ENCODE peak calls at places on chromosomes 7 and 10, in nine cellular contexts. J is HCT116, E is uterus, N is transverse colon, T is Peyer's patch, M is testis, I is spleen, V is IMR-90, S is tibial nerve. C is an unnamed sample.

GRCh38 chr10:99799613-99800012 is 17.2 kb downstream of the ABCC2 start:
- DNase-seq in J (no peak), E (no peak), N (no peak), T (no peak), M (no peak), I (no peak), V (no peak), S (no peak), C (no peak)

GRCh38 chr10:23403719-23404118 is 35.2 kb upstream of the OTUD1 start:
- DNase-seq in J (no peak), E (no peak), N (no peak), T (no peak), M (no peak), I (no peak), V (no peak), S (no peak), C (no peak)

GRCh38 chr7:75962607-75963382 is 31.6 kb downstream of the TMEM120A start:
- DNase-seq in J (no peak), E (no peak), N (no peak), T (no peak), M (no peak), I (peak), V (peak), S (no peak), C (no peak)

GRCh38 chr10:120485946-120486345 is 28.9 kb downstream of the PLPP4 start:
- DNase-seq in J (no peak), E (no peak), N (no peak), T (no peak), M (no peak), I (no peak), V (no peak), S (no peak), C (no peak)

GRCh38 chr7:27590421-27590820 is 72.3 kb downstream of the HIBADH start:
- DNase-seq in J (no peak), E (no peak), N (no peak), T (no peak), M (no peak), I (no peak), V (peak), S (no peak), C (no peak)

GRCh38 chr7:143318661-143319060 is 2.8 kb downstream of the CLCN1 start:
- DNase-seq in J (no peak), E (peak), N (no peak), T (no peak), M (no peak), I (no peak), V (peak), S (no peak), C (no peak)

GRCh38 chr10:71316081-71316785 is 2.8 kb upstream of the SLC29A3 start:
- DNase-seq in J (no peak), E (no peak), N (no peak), T (no peak), M (no peak), I (no peak), V (peak), S (no peak), C (no peak)

GRCh38 chr10:49109669-49110335 is 5.5 kb downstream of the VSTM4 start:
- DNase-seq in J (no peak), E (peak), N (peak), T (peak), M (peak), I (no peak), V (peak), S (peak), C (no peak)

GRCh38 chr10:67976292-67977245 is 92.1 kb downstream of the SIRT1 start:
- DNase-seq in J (no peak), E (no peak), N (no peak), T (no peak), M (peak), I (no peak), V (peak), S (no peak), C (peak)

GRCh38 chr10:77846718-77847311 is 79.7 kb downstream of the DLG5 start:
- DNase-seq in J (peak), E (peak), N (peak), T (peak), M (peak), I (peak), V (peak), S (peak), C (peak)

GRCh38 chr7:25460426-25460825 is 232.1 kb upstream of the NPVF start:
- DNase-seq in J (no peak), E (no peak), N (no peak), T (no peak), M (peak), I (no peak), V (no peak), S (no peak), C (no peak)

GRCh38 chr7:140544278-140544896 is 65.1 kb upstream of the MKRN1 start:
- DNase-seq in J (no peak), E (no peak), N (peak), T (peak), M (no peak), I (no peak), V (no peak), S (no peak), C (no peak)

GRCh38 chr7:120742370-120742769 is 115.6 kb downstream of the TSPAN12 start:
- DNase-seq in J (no peak), E (no peak), N (no peak), T (no peak), M (no peak), I (no peak), V (no peak), S (no peak), C (no peak)

GRCh38 chr7:86963599-86964230 is 95.7 kb downstream of the ELAPOR2 start:
- DNase-seq in J (no peak), E (no peak), N (no peak), T (no peak), M (no peak), I (no peak), V (no peak), S (no peak), C (no peak)

GRCh38 chr7:40711706-40712105 is 576.9 kb downstream of the SUGCT start:
- DNase-seq in J (no peak), E (no peak), N (no peak), T (no peak), M (no peak), I (no peak), V (no peak), S (no peak), C (no peak)

GRCh38 chr7:152851881-152852417 is 92.4 kb downstream of the ACTR3B start:
- DNase-seq in J (no peak), E (no peak), N (no peak), T (no peak), M (no peak), I (no peak), V (no peak), S (no peak), C (no peak)

GRCh38 chr10:110746254-110746826 is 102.2 kb downstream of the RBM20 start:
- DNase-seq in J (peak), E (peak), N (peak), T (peak), M (peak), I (no peak), V (peak), S (no peak), C (peak)

GRCh38 chr7:16695621-16696237 is 49.7 kb downstream of the BZW2 start:
- DNase-seq in J (peak), E (no peak), N (peak), T (peak), M (peak), I (no peak), V (peak), S (no peak), C (peak)

GRCh38 chr10:5643356-5643755 is 23.0 kb downstream of the ASB13 start:
- DNase-seq in J (no peak), E (no peak), N (no peak), T (no peak), M (no peak), I (no peak), V (no peak), S (no peak), C (no peak)

GRCh38 chr10:8112230-8112915 is 57.9 kb downstream of the GATA3 start:
- DNase-seq in J (no peak), E (no peak), N (no peak), T (no peak), M (no peak), I (no peak), V (no peak), S (no peak), C (no peak)

GRCh38 chr7:142657376-142657775 is 91.9 kb upstream of the PRSS1 start:
- DNase-seq in J (no peak), E (no peak), N (no peak), T (no peak), M (no peak), I (no peak), V (no peak), S (no peak), C (no peak)

GRCh38 chr7:105298439-105298894 is 90.3 kb downstream of the SRPK2 start:
- DNase-seq in J (no peak), E (no peak), N (no peak), T (no peak), M (no peak), I (no peak), V (no peak), S (no peak), C (no peak)

GRCh38 chr7:155136619-155137243 is 66.6 kb downstream of the HTR5A start:
- DNase-seq in J (no peak), E (no peak), N (no peak), T (no peak), M (no peak), I (no peak), V (no peak), S (no peak), C (no peak)

GRCh38 chr10:132961-133898 is 2.0 kb upstream of the ZMYND11 start:
- DNase-seq in J (no peak), E (no peak), N (no peak), T (no peak), M (no peak), I (no peak), V (peak), S (no peak), C (no peak)

GRCh38 chr10:109940117-109940516 is 16.8 kb upstream of the XPNPEP1 start:
- DNase-seq in J (no peak), E (no peak), N (no peak), T (no peak), M (no peak), I (no peak), V (no peak), S (no peak), C (no peak)

GRCh38 chr10:90394306-90394705 is 463.5 kb downstream of the HTR7 start:
- DNase-seq in J (no peak), E (no peak), N (no peak), T (no peak), M (no peak), I (no peak), V (no peak), S (no peak), C (no peak)

GRCh38 chr10:75410135-75410787 is 8.7 kb upstream of the ZNF503 start:
- DNase-seq in J (no peak), E (peak), N (no peak), T (no peak), M (no peak), I (no peak), V (no peak), S (no peak), C (no peak)

GRCh38 chr10:124592101-124592500 is 130.5 kb downstream of the LHPP start:
- DNase-seq in J (no peak), E (no peak), N (no peak), T (no peak), M (no peak), I (peak), V (no peak), S (no peak), C (no peak)

GRCh38 chr7:22732556-22733126 is 5.6 kb downstream of the IL6 start:
- DNase-seq in J (peak), E (no peak), N (no peak), T (no peak), M (no peak), I (no peak), V (peak), S (no peak), C (no peak)

GRCh38 chr10:133335238-133336122 is 1.2 kb downstream of the CALY start:
- DNase-seq in J (no peak), E (peak), N (peak), T (peak), M (peak), I (peak), V (peak), S (peak), C (peak)

GRCh38 chr7:108479751-108480150 is 23.5 kb upstream of the NRCAM start:
- DNase-seq in J (no peak), E (no peak), N (no peak), T (no peak), M (no peak), I (no peak), V (no peak), S (no peak), C (no peak)
- H3K4me3 ChIP-seq in J (no peak), E (no peak), N (no peak), T (no peak), M (no peak), I (no peak), V (no peak), S (no peak), C (no peak)

GRCh38 chr7:74173491-74173865 is 678 bp upstream of the EIF4H start:
- DNase-seq in J (no peak), E (no peak), N (no peak), T (no peak), M (no peak), I (no peak), V (no peak), S (no peak), C (no peak)

GRCh38 chr7:74173074-74173473 is 1.1 kb upstream of the EIF4H start:
- DNase-seq in J (no peak), E (no peak), N (peak), T (no peak), M (no peak), I (peak), V (no peak), S (no peak), C (peak)

GRCh38 chr7:74174606-74175082 is 488 bp downstream of the EIF4H start:
- DNase-seq in J (no peak), E (peak), N (peak), T (peak), M (peak), I (no peak), V (peak), S (no peak), C (peak)

GRCh38 chr7:74175270-74175803 is 1.2 kb downstream of the EIF4H start:
- DNase-seq in J (no peak), E (no peak), N (no peak), T (no peak), M (no peak), I (no peak), V (no peak), S (no peak), C (peak)

DNA sequence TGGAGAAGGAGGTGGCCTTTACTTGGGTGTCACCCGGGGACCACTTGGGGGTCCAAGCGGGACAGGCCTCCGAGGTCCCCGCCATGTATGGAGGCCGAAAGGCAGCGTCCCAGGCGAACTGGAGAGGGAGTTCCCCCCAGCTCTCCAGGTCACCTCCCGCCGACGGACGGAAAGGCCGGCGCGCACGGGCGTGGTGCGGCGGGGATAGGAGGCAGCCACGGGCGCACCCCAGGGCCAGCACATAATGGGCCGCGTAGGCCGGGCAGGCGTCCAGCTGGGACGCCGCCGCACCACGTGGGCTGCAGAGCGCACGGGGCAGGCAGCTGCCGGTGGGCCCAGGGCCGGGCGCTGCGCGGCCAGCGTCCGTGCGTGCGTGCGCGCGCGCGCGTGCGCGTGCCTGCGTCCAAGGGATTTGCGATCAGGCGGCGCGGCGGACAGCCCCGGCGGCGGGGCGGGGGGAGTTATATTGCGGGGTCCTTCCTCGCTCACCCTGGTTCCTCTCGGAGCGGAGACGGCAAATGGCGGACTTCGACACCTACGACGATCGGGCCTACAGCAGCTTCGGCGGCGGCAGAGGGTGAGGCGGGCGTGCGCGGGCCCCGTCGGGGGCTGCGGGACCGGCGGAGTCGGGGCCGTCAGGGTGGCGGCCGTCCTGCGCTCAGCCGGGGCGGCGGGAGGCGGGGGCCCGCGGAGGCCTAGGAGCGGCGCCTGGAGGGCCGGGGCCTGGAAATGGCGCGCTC is at the start of gene EIF4H:
- DNase-seq in J (peak), E (peak), N (peak), T (peak), M (peak), I (peak), V (peak), S (peak), C (peak)
- TF ChIP-seq POLR2A in J (peak), E (peak), N (peak), T (peak), M (no peak), I (no peak), V (peak), S (peak), C (peak)

GRCh38 chr7:78879206-78879605 is 574.3 kb downstream of the MAGI2 start:
- DNase-seq in J (no peak), E (no peak), N (no peak), T (no peak), M (no peak), I (no peak), V (no peak), S (no peak), C (no peak)
- H3K4me3 ChIP-seq in J (no peak), E (no peak), N (no peak), T (no peak), M (no peak), I (no peak), V (no peak), S (no peak), C (no peak)

GRCh38 chr10:79347894-79348639 is 798 bp downstream of the PPIF start:
- DNase-seq in J (peak), E (peak), N (peak), T (peak), M (peak), I (peak), V (peak), S (peak), C (peak)

GRCh38 chr10:79348640-79348988 is 1.3 kb downstream of the PPIF start:
- DNase-seq in J (no peak), E (no peak), N (no peak), T (no peak), M (no peak), I (no peak), V (no peak), S (no peak), C (peak)

GRCh38 chr10:79346388-79347225 is 662 bp upstream of the PPIF start:
- DNase-seq in J (peak), E (no peak), N (no peak), T (no peak), M (no peak), I (peak), V (no peak), S (no peak), C (no peak)

GRCh38 chr10:79346012-79346340 is 1.3 kb upstream of the PPIF start:
- DNase-seq in J (no peak), E (no peak), N (no peak), T (no peak), M (no peak), I (no peak), V (no peak), S (no peak), C (no peak)

DNA sequence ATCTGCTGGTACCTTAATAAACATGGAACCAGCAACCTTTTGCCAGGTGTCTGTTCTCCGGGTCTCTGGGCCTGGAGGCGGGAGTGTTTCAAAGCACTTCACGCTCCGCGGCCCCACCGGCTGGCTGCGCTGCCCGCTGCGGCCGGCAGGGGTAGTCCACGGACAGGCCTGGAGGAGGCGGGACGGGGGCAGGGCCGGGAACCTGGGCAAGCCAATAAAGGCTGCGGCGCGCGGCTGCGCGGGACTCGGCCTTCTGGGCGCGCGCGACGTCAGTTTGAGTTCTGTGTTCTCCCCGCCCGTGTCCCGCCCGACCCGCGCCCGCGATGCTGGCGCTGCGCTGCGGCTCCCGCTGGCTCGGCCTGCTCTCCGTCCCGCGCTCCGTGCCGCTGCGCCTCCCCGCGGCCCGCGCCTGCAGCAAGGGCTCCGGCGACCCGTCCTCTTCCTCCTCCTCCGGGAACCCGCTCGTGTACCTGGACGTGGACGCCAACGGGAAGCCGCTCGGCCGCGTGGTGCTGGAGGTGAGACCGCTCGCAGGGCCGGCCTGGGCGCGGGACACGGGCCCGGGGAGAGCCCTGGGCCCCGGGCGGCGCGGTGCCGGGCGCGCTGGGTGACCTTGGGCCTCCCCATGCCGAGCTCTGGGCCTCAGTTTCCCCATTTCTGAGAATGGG is at the start of gene PPIF:
- DNase-seq in J (peak), E (peak), N (peak), T (peak), M (peak), I (peak), V (peak), S (peak), C (peak)
- TF ChIP-seq POLR2A in J (peak), E (peak), N (peak), T (peak), M (no peak), I (peak), V (peak), S (peak), C (peak)

DNA sequence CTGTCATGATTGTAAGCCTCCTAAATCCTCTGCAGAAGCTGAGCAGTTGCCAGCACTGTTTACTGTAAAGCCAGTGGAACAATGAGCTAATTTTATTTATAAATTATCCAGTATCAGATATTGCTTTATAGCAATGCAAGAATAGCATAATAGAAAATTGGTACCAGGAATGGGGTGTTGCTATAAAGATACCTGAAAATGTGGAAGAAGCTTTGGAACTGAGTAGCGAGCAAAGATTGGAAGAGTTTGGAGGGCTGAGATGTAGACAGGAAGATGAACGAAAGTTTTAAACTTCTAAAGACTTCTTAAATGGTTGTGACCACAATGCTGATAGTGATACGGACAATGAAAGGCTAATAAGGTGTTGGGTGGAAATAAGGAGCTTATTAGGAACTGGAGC is 917.4 kb upstream of the POT1 start:
- DNase-seq in J (no peak), E (no peak), N (no peak), T (no peak), M (no peak), I (no peak), V (no peak), S (no peak), C (no peak)
- H3K4me3 ChIP-seq in J (no peak), E (no peak), N (no peak), T (no peak), M (no peak), I (no peak), V (no peak), S (no peak), C (no peak)

DNA sequence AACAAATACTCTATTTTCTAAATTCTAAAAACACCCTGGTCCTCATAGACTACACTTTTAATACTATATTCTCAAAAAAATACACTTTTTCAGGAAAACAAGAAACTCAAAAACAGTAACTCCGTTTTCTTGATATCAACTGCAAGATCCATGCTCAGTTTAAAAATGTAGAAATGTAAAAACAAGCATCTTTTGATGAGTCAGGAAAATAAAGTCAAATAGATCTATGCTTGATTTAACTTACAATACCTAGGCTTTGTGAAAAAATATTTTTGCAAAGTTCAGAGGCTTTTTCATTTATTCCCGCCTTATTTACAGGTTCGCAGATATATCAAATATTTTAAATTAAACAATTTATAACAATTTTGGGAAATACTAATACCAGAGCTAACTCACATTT is 33.6 kb downstream of the POT1 start:
- DNase-seq in J (no peak), E (no peak), N (no peak), T (no peak), M (no peak), I (no peak), V (no peak), S (no peak), C (no peak)
- TF ChIP-seq POLR2A in J (no peak), E (no peak), N (no peak), T (no peak), M (no peak), I (no peak), V (no peak), S (no peak), C (no peak)

GRCh38 chr7:39535720-39536119 is 30.5 kb upstream of the YAE1 start:
- DNase-seq in J (no peak), E (no peak), N (peak), T (no peak), M (no peak), I (no peak), V (no peak), S (no peak), C (no peak)
- H3K4me3 ChIP-seq in J (no peak), E (no peak), N (no peak), T (no peak), M (no peak), I (no peak), V (no peak), S (no peak), C (no peak)